ENCODE peak calls at places on chromosomes 12 and 14, in five cellular contexts. U is A673, L is AG04450, Z is cardiac fibroblast, N is DND-41. C is an unnamed sample.

GRCh38 chr12:62885242-62885641 is 49.7 kb downstream of the PPM1H start:
- DNase-seq in L (no peak), N (no peak), Z (no peak), U (no peak), C (no peak)

GRCh38 chr12:112924986-112925385 is 13.3 kb upstream of the OAS3 start:
- DNase-seq in Z (no peak), U (no peak), L (no peak), N (no peak), C (no peak)

GRCh38 chr14:67487937-67488893 is at the start of gene TMEM229B:
- DNase-seq in L (no peak), Z (no peak), N (peak), U (no peak), C (no peak)

GRCh38 chr12:123085730-123086487 is 65.0 kb downstream of the PITPNM2 start:
- DNase-seq in Z (peak), N (no peak), L (no peak), U (peak), C (no peak)

GRCh38 chr14:92651106-92651792 is 97.2 kb downstream of the LGMN start:
- DNase-seq in U (no peak), L (no peak), N (peak), Z (no peak), C (peak)

GRCh38 chr12:121793501-121793835 is at the start of gene RHOF:
- DNase-seq in Z (no peak), L (no peak), U (no peak), N (no peak), C (no peak)

GRCh38 chr12:98572010-98572409 is 21.5 kb upstream of the SLC25A3 start:
- DNase-seq in N (no peak), U (peak), L (no peak), Z (no peak), C (no peak)

GRCh38 chr14:43795600-43796228 is 711.4 kb downstream of the FSCB start:
- DNase-seq in Z (peak), N (no peak), L (no peak), U (peak), C (peak)

GRCh38 chr14:61517861-61518802 is 177.2 kb upstream of the HIF1A start:
- DNase-seq in N (no peak), U (no peak), Z (peak), L (no peak), C (no peak)

GRCh38 chr14:106227793-106228192 is 701.4 kb downstream of the TMEM121 start:
- DNase-seq in Z (no peak), U (no peak), N (no peak), L (no peak), C (no peak)

GRCh38 chr12:82522762-82523161 is 163.9 kb upstream of the TMTC2 start:
- DNase-seq in L (no peak), U (no peak), N (no peak), Z (no peak), C (no peak)

GRCh38 chr12:6471992-6472366 is 1.5 kb upstream of the VAMP1 start:
- DNase-seq in U (no peak), L (no peak), Z (peak), N (no peak), C (peak)

GRCh38 chr12:94721173-94721572 is 70.8 kb upstream of the TMCC3 start:
- DNase-seq in Z (no peak), L (no peak), U (no peak), N (no peak), C (no peak)

GRCh38 chr12:3252416-3252815 is 175.2 kb downstream of the TSPAN9 start:
- DNase-seq in N (no peak), U (no peak), L (peak), Z (peak), C (peak)

GRCh38 chr12:54984602-54985376 is at the start of gene TESPA1:
- DNase-seq in N (peak), Z (peak), U (no peak), L (no peak), C (peak)

GRCh38 chr12:119020377-119021360 is 39.3 kb downstream of the SRRM4 start:
- DNase-seq in N (peak), L (no peak), U (peak), Z (no peak), C (no peak)

GRCh38 chr14:70822706-70823185 is 13.4 kb upstream of the MAP3K9 start:
- DNase-seq in L (no peak), N (peak), U (no peak), Z (peak), C (peak)

GRCh38 chr12:92552412-92553108 is 150.2 kb upstream of the PLEKHG7 start:
- DNase-seq in Z (peak), U (no peak), N (no peak), L (no peak), C (no peak)

GRCh38 chr12:124536613-124537012 is 30.8 kb downstream of the NCOR2 start:
- DNase-seq in U (no peak), Z (no peak), N (no peak), L (no peak), C (peak)

GRCh38 chr14:23538785-23539184 is 12.8 kb downstream of the ZFHX2 start:
- DNase-seq in Z (peak), L (no peak), N (no peak), U (peak), C (peak)

GRCh38 chr14:24151404-24152080 is 4.2 kb downstream of the RNF31 start:
- DNase-seq in L (no peak), U (no peak), N (no peak), Z (no peak), C (no peak)

GRCh38 chr12:75724913-75725312 is 213.5 kb upstream of the KRR1 start:
- DNase-seq in N (no peak), U (peak), L (peak), Z (peak), C (peak)

GRCh38 chr12:3106564-3106963 is 29.4 kb downstream of the TSPAN9 start:
- DNase-seq in U (peak), N (no peak), L (no peak), Z (no peak), C (no peak)

GRCh38 chr12:13870255-13870654 is 111.1 kb downstream of the GRIN2B start:
- DNase-seq in Z (no peak), U (no peak), L (no peak), N (no peak), C (no peak)

GRCh38 chr12:63163542-63163941 is 12.5 kb upstream of the AVPR1A start:
- DNase-seq in U (no peak), Z (no peak), L (no peak), N (no peak), C (no peak)

GRCh38 chr12:68358532-68359485 is 26.6 kb upstream of the MDM1 start:
- DNase-seq in L (peak), U (peak), Z (peak), N (peak), C (peak)

GRCh38 chr12:105352049-105352448 is 21.6 kb downstream of the C12orf75 start:
- DNase-seq in N (peak), U (no peak), Z (no peak), L (no peak), C (no peak)

GRCh38 chr14:102097441-102098135 is 10.7 kb upstream of the HSP90AA1 start:
- DNase-seq in Z (no peak), L (no peak), N (no peak), U (no peak), C (no peak)

GRCh38 chr14:56608682-56609081 is 29.1 kb downstream of the TMEM260 start:
- DNase-seq in N (no peak), U (peak), L (no peak), Z (no peak), C (no peak)

GRCh38 chr12:92146865-92147264 is 1.2 kb upstream of the BTG1 start:
- DNase-seq in N (peak), L (no peak), Z (no peak), U (no peak), C (no peak)

GRCh38 chr12:38138225-38139221 is 178.1 kb upstream of the ALG10B start:
- DNase-seq in L (peak), U (peak), N (peak), Z (peak), C (peak)
- H3K4me3 ChIP-seq in L (peak), U (peak), N (no peak), Z (peak), C (peak)

DNA sequence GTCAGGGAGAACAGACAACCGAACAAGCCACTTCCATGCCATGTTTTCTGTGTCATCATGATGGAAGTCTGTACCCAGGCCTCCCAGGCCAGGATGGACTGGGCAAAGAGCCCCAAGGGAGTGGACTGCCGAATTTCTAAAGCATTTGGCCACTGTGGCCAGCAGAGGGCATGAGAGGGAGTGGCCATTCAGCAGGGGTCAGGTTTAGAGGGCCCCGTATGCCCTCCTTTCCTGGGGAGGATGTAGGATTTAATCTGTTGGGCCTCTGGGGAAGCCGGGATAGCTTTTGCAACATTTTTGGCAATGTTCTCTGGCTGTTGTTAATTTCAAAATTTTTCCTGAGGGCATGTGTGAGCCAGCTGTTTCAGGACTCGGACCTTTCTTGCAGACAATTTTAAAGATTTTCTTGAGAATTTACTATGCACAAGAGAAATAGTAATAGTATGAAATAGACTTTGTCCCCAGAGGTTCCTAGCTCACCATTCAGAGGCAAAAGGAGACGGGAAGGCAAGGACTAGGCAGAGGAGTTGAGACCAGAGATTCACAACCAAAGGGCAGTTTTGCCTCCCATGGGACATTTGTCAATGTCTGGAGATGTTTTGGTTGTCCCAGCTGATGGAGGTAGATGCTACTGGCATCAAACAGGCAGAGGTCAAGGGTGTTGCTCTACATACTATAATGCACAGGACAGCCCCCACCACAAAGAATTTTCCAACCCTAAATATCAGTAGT is 18.0 kb downstream of the ACACB start:
- DNase-seq in Z (peak), U (no peak), L (no peak), N (no peak), C (peak)
- TF ChIP-seq CTCF in Z (peak), U (peak), L (peak), N (peak), C (peak)

DNA sequence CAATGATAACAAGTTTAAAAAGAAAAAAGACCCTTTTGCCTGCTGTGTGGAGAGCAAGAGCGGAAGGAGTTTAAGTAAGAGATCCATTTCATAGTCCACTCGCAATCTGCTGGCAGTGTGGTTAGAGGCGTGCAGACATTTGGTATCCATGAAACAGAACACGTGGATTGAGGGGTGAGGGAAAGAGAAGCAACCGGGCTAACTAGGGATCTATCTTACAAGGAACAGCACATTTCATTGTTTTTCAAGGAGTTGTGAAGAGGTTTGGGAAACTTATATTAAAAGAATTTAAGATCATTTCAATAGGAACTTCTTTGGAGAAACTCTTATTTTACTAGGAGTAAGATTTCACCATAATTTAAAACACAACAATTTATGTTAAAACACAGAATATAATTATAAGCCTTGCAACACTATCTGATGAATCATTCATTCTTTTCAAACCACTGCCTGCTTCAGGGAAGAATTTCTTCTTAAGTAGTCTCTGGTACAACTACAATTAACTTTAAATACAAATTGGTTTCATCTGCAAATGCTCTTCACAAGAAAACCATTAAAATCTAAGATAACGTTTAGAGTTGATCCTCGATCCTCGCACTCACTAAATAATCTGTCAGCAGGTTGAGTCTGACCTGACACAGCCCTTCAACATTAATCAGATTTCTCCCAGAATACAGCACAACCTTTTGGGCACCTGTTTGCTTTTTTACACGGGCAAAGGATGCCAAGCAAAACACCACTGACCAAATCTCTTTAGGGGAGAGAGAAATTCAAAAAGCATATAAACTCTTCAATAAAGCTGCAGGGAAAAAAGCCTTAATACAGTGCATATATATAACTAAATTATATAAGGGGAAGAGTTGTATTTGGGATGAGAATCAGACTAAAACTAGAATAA is 27.4 kb downstream of the PPTC7 start:
- DNase-seq in N (no peak), U (peak), Z (peak), L (no peak), C (peak)
- H3K4me3 ChIP-seq in N (no peak), U (peak), Z (no peak), L (peak), C (peak)

GRCh38 chr14:80164991-80165390 is 46.3 kb downstream of the DIO2 start:
- DNase-seq in U (no peak), Z (no peak), N (no peak), L (peak), C (peak)
- TF ChIP-seq CTCF in U (no peak), Z (no peak), N (no peak), L (no peak), C (no peak)

GRCh38 chr14:91371990-91372375 is 45.6 kb downstream of the CCDC88C start:
- DNase-seq in Z (no peak), N (no peak), L (no peak), U (no peak), C (no peak)

GRCh38 chr14:91372680-91373495 is 44.7 kb downstream of the CCDC88C start:
- DNase-seq in N (peak), Z (no peak), L (no peak), U (no peak), C (no peak)

GRCh38 chr14:91373591-91374245 is 43.9 kb downstream of the CCDC88C start:
- DNase-seq in L (no peak), Z (no peak), U (peak), N (peak), C (no peak)

GRCh38 chr14:91369628-91370445 is 47.8 kb downstream of the CCDC88C start:
- DNase-seq in N (no peak), L (no peak), Z (no peak), U (peak), C (no peak)

GRCh38 chr14:91371011-91371989 is 46.3 kb downstream of the CCDC88C start:
- DNase-seq in U (no peak), L (no peak), Z (no peak), N (no peak), C (no peak)
- H3K4me3 ChIP-seq in U (no peak), L (no peak), Z (no peak), N (no peak), C (no peak)

GRCh38 chr12:32343496-32343895 is 55.9 kb upstream of the FGD4 start:
- DNase-seq in L (no peak), U (no peak), N (no peak), Z (no peak), C (no peak)

GRCh38 chr12:32344047-32344446 is 55.3 kb upstream of the FGD4 start:
- DNase-seq in L (no peak), Z (no peak), N (no peak), U (no peak), C (no peak)
- TF ChIP-seq CTCF in L (no peak), Z (no peak), N (no peak), U (no peak), C (no peak)

GRCh38 chr12:131959641-131960589 is 10.2 kb downstream of the EP400 start:
- DNase-seq in Z (no peak), N (no peak), U (no peak), L (no peak), C (peak)
- H3K4me3 ChIP-seq in Z (no peak), N (no peak), U (no peak), L (no peak), C (no peak)

GRCh38 chr14:66082009-66082408 is 404.2 kb upstream of the CCDC196 start:
- DNase-seq in U (no peak), N (peak), Z (peak), L (no peak), C (peak)

GRCh38 chr14:66076166-66076565 is 410.0 kb upstream of the CCDC196 start:
- DNase-seq in N (no peak), U (no peak), Z (no peak), L (no peak), C (no peak)

GRCh38 chr14:66074546-66074945 is 411.6 kb upstream of the CCDC196 start:
- DNase-seq in U (no peak), N (no peak), L (no peak), Z (no peak), C (no peak)

GRCh38 chr14:66072190-66072905 is 413.8 kb upstream of the CCDC196 start:
- DNase-seq in N (no peak), U (no peak), L (no peak), Z (no peak), C (no peak)

DNA sequence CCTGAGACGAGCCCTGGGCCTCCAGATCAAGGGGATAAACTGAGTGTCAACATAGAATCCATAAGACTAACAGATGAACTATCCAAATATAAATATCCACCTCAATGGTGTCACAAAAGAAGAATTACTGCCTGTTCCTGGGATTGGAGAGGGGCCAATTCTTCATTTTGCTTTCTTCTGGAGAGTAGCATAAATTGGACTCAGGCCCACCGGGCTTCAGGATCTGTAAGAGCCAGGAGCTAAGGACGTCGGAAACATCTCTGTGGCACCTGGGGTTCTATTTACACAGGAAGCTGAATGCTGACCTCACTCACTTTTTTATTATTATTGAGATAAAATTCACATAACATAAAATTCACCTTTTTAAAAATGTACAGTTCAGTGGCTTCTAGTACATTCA is 408.1 kb upstream of the CCDC196 start:
- DNase-seq in U (no peak), N (no peak), Z (peak), L (no peak), C (no peak)
- TF ChIP-seq CTCF in U (no peak), N (no peak), Z (no peak), L (no peak), C (no peak)

DNA sequence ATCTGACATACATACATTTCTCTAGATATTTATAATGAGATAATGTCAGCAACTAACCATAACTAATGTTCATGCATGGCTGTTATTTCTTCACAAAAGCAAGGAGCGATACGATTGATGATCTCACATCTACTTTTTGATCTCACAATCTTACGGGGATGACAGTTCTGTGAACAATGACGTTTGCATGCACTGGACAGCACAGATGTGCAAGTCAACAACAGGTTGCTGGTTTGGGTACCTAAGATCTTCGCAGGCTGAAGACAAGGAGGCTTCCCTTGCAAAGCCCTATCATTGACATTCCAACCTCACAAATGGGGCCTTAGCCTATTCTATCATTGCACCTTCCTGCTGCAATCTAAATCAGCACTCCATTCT is 53.6 kb downstream of the C12orf42 start:
- DNase-seq in Z (no peak), L (no peak), N (no peak), U (no peak), C (no peak)
- H3K4me3 ChIP-seq in Z (no peak), L (no peak), N (no peak), U (no peak), C (no peak)

DNA sequence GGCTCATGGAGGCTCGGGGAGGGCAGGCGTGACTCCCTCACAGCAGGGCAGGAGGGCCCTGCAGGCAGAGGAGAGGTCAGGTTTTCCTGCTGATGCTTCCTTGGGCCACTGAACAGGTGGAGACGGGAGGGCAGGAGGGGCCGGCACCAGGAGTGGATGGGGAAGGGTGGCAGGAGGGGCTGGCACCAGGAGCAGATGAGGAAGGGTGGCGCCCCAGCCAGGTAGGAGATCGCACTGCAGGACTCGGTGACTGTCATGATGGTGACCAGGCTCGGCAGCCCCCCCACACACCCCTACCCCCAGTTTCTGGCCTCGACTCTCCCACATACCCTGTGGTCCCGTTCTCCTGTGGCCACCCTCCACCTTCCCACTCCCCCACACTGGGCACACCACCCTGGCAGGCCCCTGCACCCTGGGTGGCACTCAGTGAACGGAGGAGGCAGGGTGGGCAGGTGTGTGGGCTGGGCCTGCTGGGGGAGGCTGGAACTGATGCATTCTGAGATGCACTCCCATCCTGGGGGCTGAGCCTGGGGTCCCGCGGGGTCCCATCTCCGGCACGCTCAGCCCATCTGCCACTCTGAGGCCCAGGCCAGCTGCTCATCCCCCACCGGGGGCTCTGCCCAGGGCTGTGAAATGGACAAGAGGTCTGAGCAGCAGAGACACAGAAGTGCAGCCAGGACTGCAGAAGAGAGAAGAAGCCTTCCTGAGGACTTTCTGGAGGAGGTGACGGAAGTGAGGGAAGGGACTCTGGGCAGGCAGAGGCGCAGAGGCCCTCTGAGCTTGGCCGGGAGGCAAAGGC is 2.8 kb downstream of the NUDT14 start:
- DNase-seq in L (no peak), Z (no peak), U (no peak), N (no peak), C (no peak)
- TF ChIP-seq CTCF in L (no peak), Z (no peak), U (no peak), N (no peak), C (no peak)